ENCODE peak calls at places on chromosomes 6 and 20, in ten cellular contexts. K is tibial artery, X is uterus, Q is cardiac muscle cell, F is astrocyte of the spinal cord, O is mammary epithelial cell, B is left ventricle myocardium inferior, R is Caco-2, J is A549, Y is upper lobe of right lung. G is an unnamed sample.

GRCh38 chr20:30816182-30816645 is 441.2 kb upstream of the DEFB115 start:
- DNase-seq in K (no peak), X (no peak), Q (peak; percentile 68), F (no peak), O (no peak), B (peak; percentile 33), R (no peak), J (no peak), Y (no peak), G (peak; percentile 30)

GRCh38 chr20:12063106-12063505 is 145.4 kb downstream of the BTBD3 start:
- DNase-seq in K (no peak), X (no peak), Q (no peak), F (no peak), O (no peak), B (no peak), R (no peak), J (no peak), Y (no peak), G (no peak)

GRCh38 chr20:49345538-49345937 is 67.7 kb upstream of the ZNFX1 start:
- DNase-seq in K (peak; percentile 35), X (peak; percentile 57), Q (peak; percentile 58), F (peak; percentile 35), O (peak; percentile 42), B (peak; percentile 37), R (no peak), J (no peak), Y (no peak), G (peak; percentile 57)

GRCh38 chr20:23832775-23833508 is 6.4 kb upstream of the CST2 start:
- DNase-seq in K (no peak), X (no peak), Q (no peak), F (no peak), O (peak; percentile 70), B (no peak), R (no peak), J (no peak), Y (no peak), G (peak; percentile 22)

GRCh38 chr6:23696946-23697345 is 429.1 kb upstream of the NRSN1 start:
- DNase-seq in K (no peak), X (peak; percentile 42), Q (no peak), F (peak; percentile 0), O (no peak), B (no peak), R (no peak), J (no peak), Y (no peak), G (no peak)

GRCh38 chr6:15296249-15296648 is 50.4 kb downstream of the JARID2 start:
- DNase-seq in K (no peak), X (no peak), Q (no peak), F (no peak), O (no peak), B (no peak), R (no peak), J (no peak), Y (no peak), G (no peak)

GRCh38 chr6:7256785-7257184 is 56.2 kb downstream of the SSR1 start:
- DNase-seq in K (peak; percentile 15), X (no peak), Q (no peak), F (no peak), O (no peak), B (no peak), R (no peak), J (no peak), Y (no peak), G (no peak)

GRCh38 chr20:16939051-16939450 is 190.9 kb downstream of the OTOR start:
- DNase-seq in K (no peak), X (no peak), Q (no peak), F (no peak), O (no peak), B (no peak), R (no peak), J (no peak), Y (no peak), G (no peak)

GRCh38 chr20:37920270-37920669 is 17.3 kb downstream of the VSTM2L start:
- DNase-seq in K (no peak), X (no peak), Q (no peak), F (no peak), O (no peak), B (no peak), R (no peak), J (no peak), Y (no peak), G (no peak)

GRCh38 chr6:121223212-121223611 is 111.1 kb downstream of the TBC1D32 start:
- DNase-seq in K (no peak), X (no peak), Q (no peak), F (no peak), O (no peak), B (no peak), R (no peak), J (no peak), Y (no peak), G (no peak)

GRCh38 chr6:121216928-121217327 is 117.4 kb downstream of the TBC1D32 start:
- DNase-seq in K (no peak), X (no peak), Q (peak; percentile 20), F (peak; percentile 29), O (no peak), B (no peak), R (no peak), J (no peak), Y (no peak), G (peak; percentile 5)

GRCh38 chr6:121223930-121224329 is 110.3 kb downstream of the TBC1D32 start:
- DNase-seq in K (no peak), X (no peak), Q (no peak), F (no peak), O (no peak), B (no peak), R (no peak), J (no peak), Y (no peak), G (no peak)

GRCh38 chr6:121222656-121223055 is 111.6 kb downstream of the TBC1D32 start:
- DNase-seq in K (no peak), X (no peak), Q (peak; percentile 43), F (peak; percentile 49), O (peak; percentile 39), B (no peak), R (no peak), J (no peak), Y (no peak), G (peak; percentile 67)
- TF ChIP-seq CTCF in K (no peak), X (no peak), Q (peak; percentile 19), F (no peak), O (no peak), B (no peak), R (no peak), J (peak; percentile 26), Y (peak; percentile 7), G (no peak)

GRCh38 chr6:2900221-2900807 is 2.8 kb downstream of the SERPINB9 start:
- DNase-seq in K (no peak), X (no peak), Q (no peak), F (no peak), O (no peak), B (no peak), R (no peak), J (no peak), Y (no peak), G (no peak)
- TF ChIP-seq CTCF in K (no peak), X (no peak), Q (no peak), F (no peak), O (no peak), B (no peak), R (no peak), J (no peak), Y (no peak), G (no peak)

GRCh38 chr6:106995640-106996039 is 21.1 kb upstream of the CD24 start:
- DNase-seq in K (no peak), X (no peak), Q (no peak), F (no peak), O (no peak), B (no peak), R (no peak), J (no peak), Y (no peak), G (no peak)

DNA sequence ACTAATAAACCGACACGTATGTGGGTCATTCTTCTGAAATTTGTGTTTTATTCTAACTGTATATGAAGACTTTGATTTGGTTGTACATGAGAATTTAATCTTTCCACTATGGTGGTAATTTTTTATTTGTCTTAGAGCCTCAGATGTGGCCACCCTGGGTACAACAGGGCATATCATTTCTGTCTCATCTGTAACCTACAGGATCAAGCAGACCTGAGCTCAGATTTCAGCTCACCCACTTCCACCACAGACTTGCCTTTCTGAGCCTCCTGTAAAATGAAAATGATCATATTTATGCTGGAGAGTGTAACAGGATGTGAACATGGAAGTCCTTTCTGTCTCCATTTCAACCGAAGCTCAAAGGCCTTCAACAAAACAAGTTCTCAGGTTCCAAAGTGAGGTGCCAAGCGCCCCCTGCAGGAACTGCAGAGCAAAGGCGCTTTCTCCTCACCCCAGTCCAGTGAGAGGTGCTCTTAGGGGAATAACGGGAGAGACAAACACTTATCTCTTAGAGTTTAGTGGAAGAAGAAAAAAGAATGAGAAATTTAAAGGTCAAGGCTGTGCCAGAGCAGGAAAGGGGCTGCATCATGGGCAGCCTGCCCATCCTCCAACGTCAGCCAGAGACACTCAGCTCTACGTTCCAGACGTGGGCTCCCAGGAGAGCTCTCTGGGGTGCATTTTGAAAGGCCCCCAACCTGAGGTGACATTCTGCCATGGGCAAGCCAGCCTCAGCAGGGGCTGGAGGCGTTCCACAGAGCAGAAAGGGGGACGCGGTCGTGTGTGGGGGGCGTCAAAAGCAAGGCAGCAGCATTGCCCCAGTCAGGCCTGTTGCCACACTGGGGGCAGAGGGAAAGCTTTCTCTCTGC is 23.1 kb upstream of the CD24 start:
- DNase-seq in K (no peak), X (no peak), Q (peak; percentile 69), F (peak; percentile 52), O (peak; percentile 49), B (no peak), R (peak; percentile 52), J (peak; percentile 49), Y (peak; percentile 67), G (peak; percentile 65)
- TF ChIP-seq CTCF in K (peak; percentile 33), X (no peak), Q (peak; percentile 94), F (peak; percentile 92), O (peak; percentile 95), B (peak; percentile 56), R (peak; percentile 78), J (peak; percentile 71), Y (peak; percentile 74), G (peak; percentile 96)

GRCh38 chr6:41009669-41010068 is 29.4 kb downstream of the UNC5CL start:
- DNase-seq in K (no peak), X (no peak), Q (no peak), F (no peak), O (no peak), B (no peak), R (no peak), J (no peak), Y (no peak), G (no peak)

GRCh38 chr6:41017663-41018062 is 21.4 kb downstream of the UNC5CL start:
- DNase-seq in K (no peak), X (no peak), Q (no peak), F (no peak), O (no peak), B (no peak), R (no peak), J (no peak), Y (no peak), G (no peak)

GRCh38 chr6:41011673-41012072 is 27.3 kb downstream of the UNC5CL start:
- DNase-seq in K (no peak), X (no peak), Q (no peak), F (no peak), O (no peak), B (no peak), R (no peak), J (no peak), Y (no peak), G (no peak)

GRCh38 chr6:41013473-41014153 is 25.4 kb downstream of the UNC5CL start:
- DNase-seq in K (no peak), X (no peak), Q (no peak), F (no peak), O (no peak), B (no peak), R (no peak), J (peak; percentile 25), Y (no peak), G (no peak)

GRCh38 chr6:41014780-41015179 is 24.2 kb downstream of the UNC5CL start:
- DNase-seq in K (no peak), X (no peak), Q (no peak), F (no peak), O (no peak), B (no peak), R (no peak), J (no peak), Y (no peak), G (no peak)
- TF ChIP-seq CTCF in K (no peak), X (no peak), Q (no peak), F (no peak), O (no peak), B (no peak), R (no peak), J (no peak), Y (no peak), G (no peak)